ENCODE peak calls at places on chromosomes 2 and 18, in nine cellular contexts. B, V, R, M, G, N, O, P and W are unnamed samples.

GRCh38 chr2:43020296-43020695 is 206.1 kb downstream of the ZFP36L2 start:
- DNase-seq in B (no peak), V (no peak), R (no peak), M (no peak), G (no peak), N (no peak), O (no peak), P (no peak), W (no peak)

GRCh38 chr2:157606534-157606933 is 22.1 kb downstream of the ACVR1C start:
- DNase-seq in B (no peak), V (no peak), R (no peak), M (no peak), G (no peak), N (no peak), O (no peak), P (no peak), W (no peak)

GRCh38 chr18:70037453-70038061 is 89.9 kb upstream of the CD226 start:
- DNase-seq in B (no peak), V (no peak), R (no peak), M (peak; percentile 55), G (no peak), N (no peak), O (no peak), P (no peak), W (no peak)

GRCh38 chr2:16136461-16137035 is 196.2 kb downstream of the MYCN start:
- DNase-seq in B (no peak), V (no peak), R (no peak), M (no peak), G (no peak), N (no peak), O (no peak), P (no peak), W (no peak)

GRCh38 chr2:53970095-53970897 is 497 bp downstream of the PSME4 start:
- DNase-seq in B (peak; percentile 49), V (peak; percentile 69), R (peak; percentile 12), M (peak; percentile 58), G (no peak), N (peak; percentile 19), O (peak; percentile 37), P (no peak), W (no peak)

GRCh38 chr18:61435064-61435652 is 101.9 kb downstream of the CDH20 start:
- DNase-seq in B (peak; percentile 11), V (no peak), R (no peak), M (peak; percentile 4), G (no peak), N (no peak), O (no peak), P (no peak), W (no peak)

GRCh38 chr18:48408727-48409590 is at the start of gene ZBTB7C:
- DNase-seq in B (peak; percentile 18), V (no peak), R (peak; percentile 15), M (no peak), G (peak; percentile 37), N (no peak), O (peak; percentile 9), P (no peak), W (no peak)

GRCh38 chr2:74008761-74009395 is 24.2 kb downstream of the TET3 start:
- DNase-seq in B (no peak), V (peak; percentile 44), R (no peak), M (no peak), G (no peak), N (no peak), O (no peak), P (no peak), W (peak; percentile 30)

GRCh38 chr18:79797518-79798345 is at the start of gene KCNG2:
- DNase-seq in B (no peak), V (peak; percentile 69), R (no peak), M (no peak), G (no peak), N (no peak), O (peak; percentile 47), P (no peak), W (no peak)

GRCh38 chr2:44245068-44245861 is 30.0 kb upstream of the SLC3A1 start:
- DNase-seq in B (peak; percentile 27), V (no peak), R (no peak), M (no peak), G (peak; percentile 23), N (no peak), O (no peak), P (no peak), W (no peak)

GRCh38 chr2:167785606-167786005 is 461.8 kb downstream of the STK39 start:
- DNase-seq in B (no peak), V (no peak), R (no peak), M (no peak), G (no peak), N (no peak), O (no peak), P (no peak), W (no peak)

GRCh38 chr2:175063741-175064140 is 58.6 kb upstream of the CHN1 start:
- DNase-seq in B (no peak), V (no peak), R (no peak), M (no peak), G (no peak), N (no peak), O (no peak), P (no peak), W (no peak)

GRCh38 chr2:235844561-235844960 is 323.6 kb downstream of the GBX2 start:
- DNase-seq in B (no peak), V (no peak), R (no peak), M (no peak), G (no peak), N (no peak), O (no peak), P (no peak), W (peak; percentile 84)

GRCh38 chr2:237511885-237512405 is 24.9 kb downstream of the MLPH start:
- DNase-seq in B (no peak), V (no peak), R (no peak), M (no peak), G (no peak), N (no peak), O (no peak), P (no peak), W (no peak)

GRCh38 chr2:3422161-3422767 is 42.8 kb downstream of the TRAPPC12 start:
- DNase-seq in B (no peak), V (no peak), R (no peak), M (no peak), G (no peak), N (no peak), O (no peak), P (no peak), W (no peak)

GRCh38 chr2:38462121-38462634 is 85.1 kb upstream of the ATL2 start:
- DNase-seq in B (no peak), V (no peak), R (peak; percentile 31), M (peak; percentile 70), G (no peak), N (no peak), O (peak; percentile 59), P (no peak), W (no peak)

GRCh38 chr2:68282814-68283812 is 30.8 kb upstream of the PPP3R1 start:
- DNase-seq in B (peak; percentile 31), V (no peak), R (no peak), M (peak; percentile 89), G (peak; percentile 16), N (peak; percentile 42), O (no peak), P (no peak), W (no peak)

GRCh38 chr2:106953236-106953635 is 67.3 kb upstream of the ST6GAL2 start:
- DNase-seq in B (no peak), V (no peak), R (no peak), M (no peak), G (no peak), N (no peak), O (no peak), P (no peak), W (no peak)

GRCh38 chr2:219296631-219297391 is 12.4 kb downstream of the PTPRN start:
- DNase-seq in B (no peak), V (no peak), R (no peak), M (no peak), G (no peak), N (no peak), O (no peak), P (no peak), W (peak; percentile 87)